ENCODE peak calls at places on chromosomes 4 and X, in five cellular contexts. J, Q, U, T and D are unnamed samples.

GRCh38 chr4:140367738-140368137 is 5.7 kb upstream of the SCOC start:
- DNase-seq in U (no peak), Q (peak), T (no peak), J (no peak), D (no peak)

GRCh38 chr4:48665555-48666186 is 114.4 kb downstream of the FRYL start:
- DNase-seq in U (no peak), Q (peak), J (no peak), T (no peak), D (no peak)

GRCh38 chr4:177380730-177381287 is 61.4 kb downstream of the AGA start:
- DNase-seq in U (no peak), Q (peak), T (no peak), J (no peak), D (no peak)

GRCh38 chr4:177447417-177448004 is 5.3 kb upstream of the AGA start:
- DNase-seq in J (no peak), T (no peak), U (no peak), Q (no peak), D (no peak)

GRCh38 chr4:47154816-47155370 is 123.5 kb downstream of the GABRB1 start:
- DNase-seq in J (no peak), T (no peak), Q (no peak), U (no peak), D (no peak)

GRCh38 chr4:75629239-75629638 is 1.1 kb downstream of the CDKL2 start:
- DNase-seq in T (no peak), Q (no peak), J (no peak), U (no peak), D (no peak)

GRCh38 chr4:7771541-7772507 is 167.8 kb downstream of the AFAP1 start:
- DNase-seq in T (peak), U (no peak), J (no peak), Q (no peak), D (no peak)

GRCh38 chr4:38752393-38752961 is 30.3 kb downstream of the TLR10 start:
- DNase-seq in Q (peak), J (peak), T (no peak), U (no peak), D (no peak)

GRCh38 chr4:41896648-41897047 is 38.6 kb upstream of the TMEM33 start:
- DNase-seq in T (no peak), U (no peak), J (no peak), Q (no peak), D (no peak)

GRCh38 chrX:1465261-1466231 is 12.8 kb upstream of the ASMTL start:
- DNase-seq in T (no peak), Q (no peak), U (no peak), J (no peak), D (peak)

GRCh38 chr4:46931981-46932380 is 22.9 kb upstream of the COX7B2 start:
- DNase-seq in U (no peak), T (peak), Q (peak), J (peak), D (no peak)

GRCh38 chr4:120432451-120432850 is 365.8 kb upstream of the MAD2L1 start:
- DNase-seq in U (no peak), T (no peak), J (peak), Q (no peak), D (no peak)

GRCh38 chr4:29581469-29581868 is 1138.7 kb upstream of the PCDH7 start:
- DNase-seq in Q (no peak), U (no peak), J (peak), T (no peak), D (no peak)

GRCh38 chr4:175090116-175090515 is 172.0 kb downstream of the ADAM29 start:
- DNase-seq in T (no peak), J (no peak), U (peak), Q (no peak), D (no peak)

GRCh38 chr4:36324808-36325207 is 43.4 kb downstream of the DTHD1 start:
- DNase-seq in U (no peak), Q (no peak), J (no peak), T (no peak), D (no peak)

GRCh38 chr4:159446266-159446976 is 343.5 kb downstream of the RAPGEF2 start:
- DNase-seq in J (peak), T (peak), Q (peak), U (peak), D (peak)

GRCh38 chr4:43456383-43456782 is 563.9 kb downstream of the GRXCR1 start:
- DNase-seq in J (peak), U (no peak), T (no peak), Q (peak), D (no peak)

GRCh38 chr4:158604369-158604768 is 67.3 kb downstream of the C4orf46 start:
- DNase-seq in J (no peak), T (no peak), U (no peak), Q (no peak), D (no peak)

GRCh38 chr4:98663226-98664006 is 5.0 kb upstream of the TSPAN5 start:
- DNase-seq in Q (no peak), J (no peak), U (no peak), T (no peak), D (no peak)

GRCh38 chrX:153608821-153609220 is 9.9 kb upstream of the CCNQ start:
- DNase-seq in T (no peak), J (peak), U (no peak), Q (peak), D (no peak)

GRCh38 chr4:172666711-172667368 is 501.8 kb upstream of the GALNT7 start:
- DNase-seq in U (no peak), T (no peak), J (no peak), Q (no peak), D (no peak)

GRCh38 chr4:55069248-55069647 is 56.1 kb downstream of the KDR start:
- DNase-seq in T (no peak), Q (peak), U (no peak), J (no peak), D (no peak)

GRCh38 chr4:10951306-10951705 is 266.7 kb upstream of the CLNK start:
- DNase-seq in J (no peak), U (no peak), T (no peak), Q (no peak), D (no peak)

GRCh38 chr4:1337376-1337831 is 9.6 kb upstream of the UVSSA start:
- DNase-seq in Q (peak), J (no peak), T (no peak), U (no peak), D (no peak)

GRCh38 chr4:72430050-72430449 is 139.0 kb downstream of the ADAMTS3 start:
- DNase-seq in Q (peak), T (no peak), J (peak), U (no peak), D (no peak)

GRCh38 chrX:135893294-135893817 is at the start of the genes CT45A10 and SAGE1:
- DNase-seq in T (no peak), Q (no peak), J (no peak), U (no peak), D (no peak)